ENCODE peak calls at places on chromosomes 4 and X, in six cellular contexts. R is endothelial cell, B is A549, E is cardiac fibroblast, I is fibroblast of lung, G is stomach. X is an unnamed sample.

GRCh38 chrX:150482537-150483217 is 85.7 kb upstream of the MTM1 start:
- DNase-seq in R (no peak), E (peak; percentile 73), G (no peak), I (peak; percentile 83), B (peak; percentile 55), X (no peak)

GRCh38 chr4:98504091-98504490 is 154.3 kb downstream of the TSPAN5 start:
- DNase-seq in R (no peak), E (no peak), I (no peak), B (no peak), G (no peak), X (no peak)

GRCh38 chr4:997375-998071 is 4.3 kb upstream of the SLC26A1 start:
- DNase-seq in G (no peak), E (no peak), R (no peak), B (no peak), I (no peak), X (no peak)

GRCh38 chr4:93199492-93199891 is 629.1 kb upstream of the ATOH1 start:
- DNase-seq in E (peak; percentile 24), G (no peak), I (peak; percentile 31), B (peak; percentile 42), R (peak; percentile 16), X (no peak)

GRCh38 chr4:136812100-136812880 is 720.0 kb downstream of the PCDH18 start:
- DNase-seq in R (no peak), I (no peak), B (no peak), G (no peak), E (no peak), X (peak; percentile 92)

GRCh38 chr4:27096142-27096824 is 235.6 kb downstream of the STIM2 start:
- DNase-seq in B (no peak), G (no peak), R (no peak), E (no peak), I (no peak), X (no peak)

GRCh38 chr4:108360857-108361820 is 192.4 kb upstream of the LEF1 start:
- DNase-seq in R (peak; percentile 11), I (peak; percentile 98), E (no peak), B (no peak), G (no peak), X (no peak)

GRCh38 chr4:98474408-98474844 is 184.0 kb downstream of the TSPAN5 start:
- DNase-seq in R (no peak), I (peak; percentile 83), G (no peak), E (peak; percentile 82), B (peak; percentile 9), X (no peak)

GRCh38 chrX:41468647-41469323 is 21.6 kb downstream of the NYX start:
- DNase-seq in R (no peak), I (peak; percentile 26), G (peak; percentile 33), B (no peak), E (peak; percentile 17), X (no peak)

GRCh38 chr4:131974730-131975129 is 1174.4 kb upstream of the PCDH10 start:
- DNase-seq in G (no peak), I (no peak), R (no peak), B (no peak), E (no peak), X (no peak)

GRCh38 chr4:4726051-4726450 is 133.4 kb upstream of the MSX1 start:
- DNase-seq in B (peak; percentile 33), G (no peak), R (no peak), I (no peak), E (peak; percentile 5), X (no peak)
- TF ChIP-seq CTCF in B (no peak), G (no peak), R (peak; percentile 48), I (peak; percentile 21), E (peak; percentile 24), X (peak; percentile 54)

GRCh38 chr4:188053302-188053701 is 56.1 kb downstream of the TRIML2 start:
- DNase-seq in I (no peak), E (no peak), G (no peak), R (no peak), B (no peak), X (no peak)
- TF ChIP-seq CTCF in I (no peak), E (no peak), G (no peak), R (no peak), B (no peak), X (no peak)

DNA sequence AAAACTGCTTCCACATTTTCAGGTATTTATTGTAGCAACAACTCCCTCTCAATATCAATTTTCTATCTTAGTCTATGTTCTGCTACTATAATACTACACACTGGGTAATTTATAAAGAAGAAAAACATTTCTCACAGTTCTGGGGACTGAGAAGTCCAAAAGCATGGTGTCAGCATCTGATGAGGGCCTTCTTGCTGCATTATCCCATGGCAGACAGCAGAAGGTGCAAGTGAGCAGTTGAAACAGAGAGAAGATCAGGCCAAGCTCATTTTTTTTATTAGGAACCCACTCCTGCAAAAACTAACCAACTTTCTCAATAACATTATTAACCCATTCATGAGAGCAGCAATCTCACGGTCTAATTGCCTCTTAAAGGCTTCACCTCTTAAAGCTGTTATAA is 376.0 kb downstream of the RAB28 start:
- DNase-seq in E (peak; percentile 2), I (no peak), G (no peak), R (no peak), B (no peak), X (no peak)
- TF ChIP-seq CTCF in E (no peak), I (no peak), G (no peak), R (no peak), B (no peak), X (peak; percentile 31)

DNA sequence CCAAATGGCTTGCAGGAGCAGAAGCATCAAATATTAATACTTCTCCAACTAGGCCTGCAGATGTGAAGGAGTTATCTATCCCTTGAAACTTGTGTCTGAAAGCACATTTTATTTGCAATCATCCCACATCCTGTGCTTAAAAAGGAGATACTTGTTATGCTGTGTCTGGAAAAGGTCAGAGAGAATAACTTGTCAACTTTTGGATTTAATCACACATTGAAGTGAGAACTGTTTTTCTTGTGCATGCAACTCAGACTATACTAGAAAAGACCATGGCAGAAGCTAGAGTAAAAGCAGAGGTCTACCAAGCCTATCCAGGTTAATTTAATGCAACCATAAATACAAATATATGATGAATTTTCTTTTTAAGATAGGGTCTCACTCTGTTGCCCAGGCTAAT is 100.3 kb downstream of the IRF2 start:
- DNase-seq in B (no peak), R (no peak), G (no peak), I (no peak), E (no peak), X (no peak)
- TF ChIP-seq CTCF in B (no peak), R (no peak), G (no peak), I (no peak), E (no peak), X (no peak)

GRCh38 chrX:27924261-27924660 is 57.0 kb downstream of the DCAF8L1 start:
- DNase-seq in I (peak; percentile 7), G (no peak), R (no peak), E (peak; percentile 1), B (no peak), X (no peak)

GRCh38 chrX:27915617-27916016 is 65.6 kb downstream of the DCAF8L1 start:
- DNase-seq in B (peak; percentile 4), R (no peak), I (peak; percentile 12), G (no peak), E (peak; percentile 32), X (no peak)

GRCh38 chrX:27917713-27918500 is 63.3 kb downstream of the DCAF8L1 start:
- DNase-seq in R (no peak), I (no peak), B (no peak), G (no peak), E (no peak), X (no peak)

GRCh38 chrX:27924718-27925117 is 56.5 kb downstream of the DCAF8L1 start:
- DNase-seq in B (no peak), G (no peak), E (no peak), R (no peak), I (no peak), X (no peak)

GRCh38 chrX:27918799-27919198 is 62.5 kb downstream of the DCAF8L1 start:
- DNase-seq in R (no peak), B (peak; percentile 10), E (peak; percentile 45), G (no peak), I (peak; percentile 4), X (no peak)
- TF ChIP-seq CTCF in R (no peak), B (no peak), E (peak; percentile 33), G (no peak), I (peak; percentile 39), X (peak; percentile 60)

X was measured in chondrocyte.